ENCODE peak calls at places on chromosome 9, in ten cellular contexts. One of them, this sample, is unnamed.

GRCh38 chr9:69867081-69867814 is 46.6 kb downstream of the CFAP95 start:
- DNase-seq in astrocyte of the spinal cord: peak; percentile 50
- DNase-seq in T-helper 2 cell: no peak
- DNase-seq in NCI-H1092 treated with DMSO at 0.1 percent for 48 hours: no peak
- DNase-seq in GM10248: no peak
- DNase-seq in RWPE1: no peak
- DNase-seq in neural progenitor cell: no peak
- DNase-seq in HTR-8/SVneo: no peak
- DNase-seq in mucosa of gallbladder: no peak
- DNase-seq in NCI-H345: no peak
- DNase-seq in this sample: no peak

GRCh38 chr9:122261469-122261881 is 3.2 kb downstream of the RBM18 start:
- DNase-seq in astrocyte of the spinal cord: peak; percentile 68
- DNase-seq in T-helper 2 cell: no peak
- DNase-seq in NCI-H1092 treated with DMSO at 0.1 percent for 48 hours: no peak
- DNase-seq in GM10248: no peak
- DNase-seq in RWPE1: peak; percentile 32
- DNase-seq in neural progenitor cell: no peak
- DNase-seq in HTR-8/SVneo: no peak
- DNase-seq in mucosa of gallbladder: peak; percentile 71
- DNase-seq in NCI-H345: peak; percentile 39
- DNase-seq in this sample: peak; percentile 75

GRCh38 chr9:26687421-26687820 is 205.2 kb downstream of the CAAP1 start:
- DNase-seq in astrocyte of the spinal cord: no peak
- DNase-seq in T-helper 2 cell: no peak
- DNase-seq in NCI-H1092 treated with DMSO at 0.1 percent for 48 hours: no peak
- DNase-seq in GM10248: no peak
- DNase-seq in RWPE1: no peak
- DNase-seq in neural progenitor cell: no peak
- DNase-seq in HTR-8/SVneo: no peak
- DNase-seq in mucosa of gallbladder: no peak
- DNase-seq in NCI-H345: no peak
- DNase-seq in this sample: no peak

GRCh38 chr9:131470581-131470991 is 32.1 kb upstream of the POMT1 start:
- DNase-seq in astrocyte of the spinal cord: no peak
- DNase-seq in T-helper 2 cell: no peak
- DNase-seq in NCI-H1092 treated with DMSO at 0.1 percent for 48 hours: no peak
- DNase-seq in GM10248: no peak
- DNase-seq in RWPE1: no peak
- DNase-seq in neural progenitor cell: no peak
- DNase-seq in HTR-8/SVneo: no peak
- DNase-seq in mucosa of gallbladder: no peak
- DNase-seq in NCI-H345: no peak
- DNase-seq in this sample: no peak

GRCh38 chr9:119938871-119939270 is 569.6 kb upstream of the BRINP1 start:
- DNase-seq in astrocyte of the spinal cord: no peak
- DNase-seq in T-helper 2 cell: no peak
- DNase-seq in NCI-H1092 treated with DMSO at 0.1 percent for 48 hours: peak; percentile 87
- DNase-seq in GM10248: no peak
- DNase-seq in RWPE1: no peak
- DNase-seq in neural progenitor cell: no peak
- DNase-seq in HTR-8/SVneo: no peak
- DNase-seq in mucosa of gallbladder: no peak
- DNase-seq in NCI-H345: no peak
- DNase-seq in this sample: no peak

GRCh38 chr9:127122176-127123151 is at the start of gene ANGPTL2:
- DNase-seq in astrocyte of the spinal cord: peak; percentile 94
- DNase-seq in T-helper 2 cell: no peak
- DNase-seq in NCI-H1092 treated with DMSO at 0.1 percent for 48 hours: peak; percentile 47
- DNase-seq in GM10248: peak; percentile 37
- DNase-seq in RWPE1: peak; percentile 77
- DNase-seq in neural progenitor cell: peak; percentile 97
- DNase-seq in HTR-8/SVneo: peak; percentile 86
- DNase-seq in mucosa of gallbladder: peak; percentile 83
- DNase-seq in NCI-H345: peak; percentile 82
- DNase-seq in this sample: peak; percentile 69

GRCh38 chr9:112408285-112408684 is 28.4 kb downstream of the HSDL2 start:
- DNase-seq in astrocyte of the spinal cord: no peak
- DNase-seq in T-helper 2 cell: no peak
- DNase-seq in NCI-H1092 treated with DMSO at 0.1 percent for 48 hours: no peak
- DNase-seq in GM10248: no peak
- DNase-seq in RWPE1: no peak
- DNase-seq in neural progenitor cell: no peak
- DNase-seq in HTR-8/SVneo: no peak
- DNase-seq in mucosa of gallbladder: no peak
- DNase-seq in NCI-H345: no peak
- DNase-seq in this sample: no peak

GRCh38 chr9:134619983-134620612 is 21.5 kb upstream of the COL5A1 start:
- DNase-seq in astrocyte of the spinal cord: no peak
- DNase-seq in T-helper 2 cell: no peak
- DNase-seq in NCI-H1092 treated with DMSO at 0.1 percent for 48 hours: no peak
- DNase-seq in GM10248: no peak
- DNase-seq in RWPE1: no peak
- DNase-seq in neural progenitor cell: no peak
- DNase-seq in HTR-8/SVneo: no peak
- DNase-seq in mucosa of gallbladder: no peak
- DNase-seq in NCI-H345: no peak
- DNase-seq in this sample: no peak

GRCh38 chr9:135785013-135785575 is 83.1 kb downstream of the KCNT1 start:
- DNase-seq in astrocyte of the spinal cord: no peak
- DNase-seq in T-helper 2 cell: no peak
- DNase-seq in NCI-H1092 treated with DMSO at 0.1 percent for 48 hours: no peak
- DNase-seq in GM10248: no peak
- DNase-seq in RWPE1: no peak
- DNase-seq in neural progenitor cell: no peak
- DNase-seq in HTR-8/SVneo: no peak
- DNase-seq in mucosa of gallbladder: no peak
- DNase-seq in NCI-H345: no peak
- DNase-seq in this sample: no peak

GRCh38 chr9:744046-744712 is 97.3 kb upstream of the DMRT1 start:
- DNase-seq in astrocyte of the spinal cord: no peak
- DNase-seq in T-helper 2 cell: no peak
- DNase-seq in NCI-H1092 treated with DMSO at 0.1 percent for 48 hours: no peak
- DNase-seq in GM10248: no peak
- DNase-seq in RWPE1: no peak
- DNase-seq in neural progenitor cell: no peak
- DNase-seq in HTR-8/SVneo: no peak
- DNase-seq in mucosa of gallbladder: no peak
- DNase-seq in NCI-H345: no peak
- DNase-seq in this sample: no peak

GRCh38 chr9:131275332-131276106 is 791 bp downstream of the FAM78A start:
- DNase-seq in astrocyte of the spinal cord: no peak
- DNase-seq in T-helper 2 cell: no peak
- DNase-seq in NCI-H1092 treated with DMSO at 0.1 percent for 48 hours: no peak
- DNase-seq in GM10248: peak; percentile 61
- DNase-seq in RWPE1: no peak
- DNase-seq in neural progenitor cell: peak; percentile 76
- DNase-seq in HTR-8/SVneo: no peak
- DNase-seq in mucosa of gallbladder: no peak
- DNase-seq in NCI-H345: no peak
- DNase-seq in this sample: no peak

GRCh38 chr9:83106272-83106671 is 43.3 kb upstream of the RASEF start:
- DNase-seq in astrocyte of the spinal cord: no peak
- DNase-seq in T-helper 2 cell: no peak
- DNase-seq in NCI-H1092 treated with DMSO at 0.1 percent for 48 hours: no peak
- DNase-seq in GM10248: no peak
- DNase-seq in RWPE1: no peak
- DNase-seq in neural progenitor cell: no peak
- DNase-seq in HTR-8/SVneo: no peak
- DNase-seq in mucosa of gallbladder: no peak
- DNase-seq in NCI-H345: no peak
- DNase-seq in this sample: no peak

GRCh38 chr9:89655047-89655989 is 50.5 kb downstream of the GADD45G start:
- DNase-seq in astrocyte of the spinal cord: no peak
- DNase-seq in T-helper 2 cell: no peak
- DNase-seq in NCI-H1092 treated with DMSO at 0.1 percent for 48 hours: no peak
- DNase-seq in GM10248: no peak
- DNase-seq in RWPE1: no peak
- DNase-seq in neural progenitor cell: no peak
- DNase-seq in HTR-8/SVneo: no peak
- DNase-seq in mucosa of gallbladder: no peak
- DNase-seq in NCI-H345: no peak
- DNase-seq in this sample: no peak

GRCh38 chr9:93317495-93318094 is 133.7 kb downstream of the WNK2 start:
- DNase-seq in astrocyte of the spinal cord: no peak
- DNase-seq in T-helper 2 cell: no peak
- DNase-seq in NCI-H1092 treated with DMSO at 0.1 percent for 48 hours: no peak
- DNase-seq in GM10248: no peak
- DNase-seq in RWPE1: no peak
- DNase-seq in neural progenitor cell: no peak
- DNase-seq in HTR-8/SVneo: no peak
- DNase-seq in mucosa of gallbladder: no peak
- DNase-seq in NCI-H345: no peak
- DNase-seq in this sample: no peak

GRCh38 chr9:99126312-99126711 is 21.4 kb downstream of the TGFBR1 start:
- DNase-seq in astrocyte of the spinal cord: no peak
- DNase-seq in T-helper 2 cell: no peak
- DNase-seq in NCI-H1092 treated with DMSO at 0.1 percent for 48 hours: no peak
- DNase-seq in GM10248: no peak
- DNase-seq in RWPE1: peak; percentile 23
- DNase-seq in neural progenitor cell: no peak
- DNase-seq in HTR-8/SVneo: no peak
- DNase-seq in mucosa of gallbladder: no peak
- DNase-seq in NCI-H345: no peak
- DNase-seq in this sample: no peak